ENCODE peak calls at places on chromosomes 1 and 21, in four cellular contexts. Q is naive thymus-derived CD4-positive, alpha-beta T cell; R is neuronal stem cell; Y is CD8-positive, alpha-beta memory T cell. C is an unnamed sample.

GRCh38 chr1:220315070-220315839 is 43.0 kb upstream of the RAB3GAP2 start:
- DNase-seq in Q (no peak), R (no peak), Y (no peak), C (no peak)

GRCh38 chr1:33244143-33244808 is 12.0 kb upstream of the ZNF362 start:
- DNase-seq in Q (no peak), R (no peak), Y (no peak), C (no peak)

GRCh38 chr1:38123356-38123755 is 76.8 kb upstream of the POU3F1 start:
- DNase-seq in Q (no peak), R (no peak), Y (no peak), C (no peak)

GRCh38 chr21:29318354-29318753 is 19.6 kb downstream of the BACH1 start:
- DNase-seq in Q (no peak), R (no peak), Y (no peak), C (no peak)

GRCh38 chr1:2073382-2074230 is 23.4 kb downstream of the PRKCZ start:
- DNase-seq in Q (no peak), R (peak; percentile 59), Y (no peak), C (peak; percentile 37)

GRCh38 chr1:29975036-29975694 is 738.8 kb downstream of the PTPRU start:
- DNase-seq in Q (no peak), R (peak; percentile 72), Y (no peak), C (no peak)

GRCh38 chr1:20956272-20956671 is 169.2 kb upstream of the HP1BP3 start:
- DNase-seq in Q (no peak), R (no peak), Y (no peak), C (no peak)

GRCh38 chr1:167913895-167914502 is at the start of gene ADCY10:
- DNase-seq in Q (no peak), R (no peak), Y (no peak), C (no peak)

GRCh38 chr1:184974086-184974836 is at the start of gene NIBAN1:
- DNase-seq in Q (peak; percentile 15), R (peak; percentile 14), Y (peak; percentile 14), C (peak; percentile 91)

GRCh38 chr1:18480315-18481189 is at the start of gene KLHDC7A:
- DNase-seq in Q (no peak), R (peak; percentile 21), Y (no peak), C (no peak)

GRCh38 chr1:203557958-203558760 is 64.2 kb downstream of the OPTC start:
- DNase-seq in Q (no peak), R (no peak), Y (no peak), C (peak; percentile 69)

GRCh38 chr1:10639301-10640078 is 157.0 kb downstream of the CASZ1 start:
- DNase-seq in Q (no peak), R (no peak), Y (no peak), C (peak; percentile 63)
- H3K4me1 ChIP-seq in Q (no peaks in the 10 kb centered on the region), R (peaks cover 7% of the 10 kb centered on the region), Y (no peaks in the 10 kb centered on the region), C (peaks cover 8% of the 10 kb centered on the region)

DNA sequence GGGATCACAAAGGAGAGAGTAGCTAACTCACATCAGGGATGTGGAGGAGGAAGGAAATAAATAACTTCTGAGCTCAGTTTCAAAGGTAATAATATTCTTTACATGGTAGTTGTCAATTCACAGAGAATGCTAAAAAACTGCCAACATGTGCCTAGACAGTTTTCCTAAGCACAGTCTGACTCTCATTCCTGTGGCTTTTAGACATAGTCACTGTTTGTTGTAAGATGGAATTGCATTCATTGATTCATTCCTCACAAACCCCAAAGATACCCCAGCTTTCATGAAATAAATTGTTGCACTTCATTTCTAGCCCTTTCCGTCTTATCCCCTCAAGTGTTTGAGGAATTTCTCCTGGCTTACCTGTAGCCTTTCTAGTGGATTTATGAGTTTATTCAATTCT is 263.9 kb downstream of the NTNG1 start:
- DNase-seq in Q (no peak), R (no peak), Y (no peak), C (no peak)
- H3K4me3 ChIP-seq in Q (no peak overlapping the region), R (no peak overlapping the region), Y (no peak overlapping the region), C (no peak overlapping the region)

GRCh38 chr21:15061284-15061683 is 3.5 kb downstream of the NRIP1 start:
- DNase-seq in Q (no peak), R (no peak), Y (no peak), C (no peak)
- H3K4me1 ChIP-seq in Q (no peaks in the 10 kb centered on the region), R (peaks cover 13% of the 10 kb centered on the region), Y (peaks cover 30% of the 10 kb centered on the region), C (peaks cover 3% of the 10 kb centered on the region)

GRCh38 chr1:115671176-115672062 is 29.6 kb downstream of the VANGL1 start:
- DNase-seq in Q (no peak), R (no peak), Y (no peak), C (no peak)
- H3K4me3 ChIP-seq in Q (no peak overlapping the region), R (no peak overlapping the region), Y (no peak overlapping the region), C (no peak overlapping the region)

GRCh38 chr1:201459775-201460174 is 9.2 kb downstream of the PHLDA3 start:
- DNase-seq in Q (no peak), R (no peak), Y (no peak), C (no peak)

GRCh38 chr1:201463071-201463552 is 5.9 kb downstream of the PHLDA3 start:
- DNase-seq in Q (no peak), R (no peak), Y (no peak), C (no peak)

GRCh38 chr1:201460783-201461182 is 8.2 kb downstream of the PHLDA3 start:
- DNase-seq in Q (no peak), R (no peak), Y (no peak), C (no peak)

GRCh38 chr1:201461783-201462441 is 7.1 kb downstream of the PHLDA3 start:
- DNase-seq in Q (no peak), R (no peak), Y (no peak), C (peak; percentile 92)

GRCh38 chr1:201461193-201461657 is 7.8 kb downstream of the PHLDA3 start:
- DNase-seq in Q (no peak), R (no peak), Y (no peak), C (no peak)
- H3K4me1 ChIP-seq in Q (no peaks in the 10 kb centered on the region), R (peaks cover 14% of the 10 kb centered on the region), Y (no peaks in the 10 kb centered on the region), C (peaks cover 13% of the 10 kb centered on the region)

GRCh38 chr1:221739018-221739676 is 2.7 kb downstream of the DUSP10 start:
- DNase-seq in Q (no peak), R (no peak), Y (no peak), C (no peak)
- H3K4me3 ChIP-seq in Q (no peak overlapping the region), R (no peak overlapping the region), Y (no peak overlapping the region), C (no peak overlapping the region)